ENCODE peak calls at places on chromosomes 3 and 15, in ten cellular contexts. Y, F, H, I, S, J, L, Q, M and D are unnamed samples.
A peak's percentile ranks its signal among the peaks of the same experiment; 100 is the strongest.

GRCh38 chr15:92808611-92809063 is 91.5 kb upstream of the CHD2 start:
- DNase-seq in I (no peak), F (no peak), Q (no peak), Y (no peak), J (no peak), M (no peak), L (peak; percentile 68), H (peak; percentile 76), S (peak; percentile 62), D (no peak)

GRCh38 chr15:57160823-57161560 is 215.3 kb upstream of the CGNL1 start:
- DNase-seq in M (no peak), I (no peak), H (no peak), F (no peak), S (no peak), Y (no peak), L (no peak), J (no peak), Q (no peak), D (no peak)

GRCh38 chr15:57747206-57747605 is 40.7 kb downstream of the POLR2M start:
- DNase-seq in M (no peak), F (no peak), J (no peak), H (no peak), L (no peak), I (no peak), Y (no peak), S (peak; percentile 34), Q (no peak), D (no peak)

GRCh38 chr15:43118276-43118675 is 12.4 kb upstream of the UBR1 start:
- DNase-seq in M (no peak), H (no peak), F (no peak), Q (no peak), Y (no peak), L (no peak), J (no peak), S (no peak), I (no peak), D (no peak)

GRCh38 chr3:102083971-102084370 is 234.7 kb downstream of the NFKBIZ start:
- DNase-seq in S (no peak), J (no peak), L (no peak), I (no peak), Q (no peak), M (no peak), Y (no peak), F (no peak), H (no peak), D (no peak)

GRCh38 chr3:170180107-170180951 is 1.2 kb downstream of the PHC3 start:
- DNase-seq in M (peak; percentile 28), L (no peak), F (no peak), S (no peak), Q (peak; percentile 19), Y (no peak), J (no peak), I (no peak), H (peak; percentile 45), D (no peak)

GRCh38 chr3:184126006-184126405 is 9.2 kb upstream of the EIF2B5 start:
- DNase-seq in F (no peak), Y (no peak), Q (no peak), H (no peak), M (no peak), J (no peak), L (no peak), I (no peak), S (no peak), D (no peak)

GRCh38 chr3:46370784-46371183 is at the start of gene CCR5:
- DNase-seq in M (peak; percentile 60), J (no peak), F (no peak), I (no peak), L (no peak), Q (no peak), Y (no peak), H (no peak), S (no peak), D (no peak)

GRCh38 chr15:37679627-37680026 is 254.8 kb upstream of the TMCO5A start:
- DNase-seq in L (no peak), F (no peak), M (peak; percentile 57), S (no peak), Y (no peak), H (no peak), Q (no peak), I (no peak), J (no peak), D (no peak)
- H3K27me3 ChIP-seq in L (no peaks in the 10 kb centered on the region), F (no peaks in the 10 kb centered on the region), M (no peaks in the 10 kb centered on the region), S (no peaks in the 10 kb centered on the region), Y (no peaks in the 10 kb centered on the region), H (no peaks in the 10 kb centered on the region), Q (no peaks in the 10 kb centered on the region), I (no peaks in the 10 kb centered on the region), J (no peaks in the 10 kb centered on the region), D (no peaks in the 10 kb centered on the region)

GRCh38 chr15:98581715-98582114 is 66.6 kb upstream of the IGF1R start:
- DNase-seq in L (no peak), H (no peak), M (no peak), Y (no peak), S (no peak), F (no peak), Q (no peak), I (no peak), J (no peak), D (no peak)

GRCh38 chr15:98582900-98583554 is 65.3 kb upstream of the IGF1R start:
- DNase-seq in F (no peak), S (no peak), L (no peak), Q (no peak), I (no peak), M (no peak), H (no peak), J (no peak), Y (no peak), D (no peak)

GRCh38 chr15:98580577-98580976 is 67.8 kb upstream of the IGF1R start:
- DNase-seq in L (no peak), Q (no peak), M (no peak), F (no peak), J (no peak), I (peak; percentile 22), Y (no peak), H (no peak), S (no peak), D (no peak)

GRCh38 chr15:98583758-98584157 is 64.6 kb upstream of the IGF1R start:
- DNase-seq in Y (no peak), S (no peak), J (no peak), Q (no peak), I (no peak), L (no peak), H (no peak), F (no peak), M (no peak), D (no peak)

DNA sequence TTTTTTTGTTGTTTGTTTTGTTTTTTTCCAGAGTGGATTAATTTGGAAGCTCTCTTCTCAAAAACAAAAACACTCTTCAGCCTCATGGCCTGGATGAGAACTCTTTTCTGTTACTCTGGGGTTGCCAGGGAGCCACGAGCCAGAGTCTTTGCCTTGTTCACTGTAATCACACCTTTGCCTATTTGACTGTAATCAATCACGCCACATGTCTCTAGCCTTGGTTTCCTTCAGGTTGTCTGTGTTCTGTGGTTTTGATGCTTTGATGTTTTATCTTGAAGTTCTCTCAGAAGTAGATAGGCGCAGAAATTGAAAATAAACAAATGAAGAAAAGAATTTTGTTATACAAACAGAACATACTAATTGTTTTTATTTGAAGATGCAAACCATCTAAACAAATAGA is 62.3 kb upstream of the IGF1R start:
- DNase-seq in Q (no peak), H (no peak), Y (no peak), S (no peak), M (no peak), I (no peak), J (no peak), F (no peak), L (no peak), D (no peak)
- H3K27me3 ChIP-seq in Q (peaks cover 62% of the 10 kb centered on the region), H (peaks cover 64% of the 10 kb centered on the region), Y (no peaks in the 10 kb centered on the region), S (peaks cover 93% of the 10 kb centered on the region), M (no peaks in the 10 kb centered on the region), I (no peaks in the 10 kb centered on the region), J (no peaks in the 10 kb centered on the region), F (peaks cover 36% of the 10 kb centered on the region), L (peaks cover 22% of the 10 kb centered on the region), D (no peaks in the 10 kb centered on the region)

GRCh38 chr3:196115678-196116083 is 33.8 kb upstream of the TFRC start:
- DNase-seq in J (no peak), L (no peak), M (no peak), I (no peak), Q (no peak), Y (peak; percentile 58), F (no peak), S (no peak), H (no peak), D (peak; percentile 80)

GRCh38 chr3:196120291-196120951 is 38.5 kb upstream of the TFRC start:
- DNase-seq in F (no peak), I (no peak), L (peak; percentile 27), S (peak; percentile 18), Y (peak; percentile 47), J (peak; percentile 71), H (peak; percentile 56), Q (no peak), M (no peak), D (no peak)

GRCh38 chr3:196122021-196122687 is 40.3 kb upstream of the TFRC start:
- DNase-seq in J (no peak), S (no peak), Y (no peak), M (no peak), L (no peak), I (no peak), F (peak; percentile 29), Q (no peak), H (no peak), D (no peak)

GRCh38 chr3:196122688-196123046 is 40.8 kb upstream of the TFRC start:
- DNase-seq in M (no peak), Y (no peak), S (no peak), L (no peak), H (no peak), J (no peak), I (no peak), Q (no peak), F (no peak), D (no peak)

DNA sequence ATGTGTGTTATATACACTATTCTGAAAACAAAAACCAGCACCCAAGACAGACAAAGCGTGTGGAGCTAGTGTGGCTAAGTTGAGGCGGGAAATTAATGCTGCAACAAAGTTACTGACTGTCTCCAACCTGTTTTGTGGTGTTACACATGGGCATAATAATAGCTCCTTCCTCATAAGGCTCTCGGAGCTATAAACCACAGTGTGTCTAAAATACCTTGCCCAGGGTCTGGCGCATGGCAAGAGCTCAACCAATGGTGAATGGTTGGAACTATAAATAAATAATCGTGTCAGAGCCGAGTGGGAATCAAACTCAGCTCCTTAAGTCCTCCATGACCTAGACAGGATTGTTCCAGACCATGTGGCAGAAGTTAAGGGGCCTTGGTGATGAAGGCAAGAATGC is 35.9 kb upstream of the TFRC start:
- DNase-seq in M (no peak), J (no peak), F (no peak), S (no peak), I (no peak), Y (peak; percentile 32), H (no peak), Q (no peak), L (peak; percentile 30), D (no peak)
- H3K27me3 ChIP-seq in M (no peaks in the 10 kb centered on the region), J (no peaks in the 10 kb centered on the region), F (peaks cover 5% of the 10 kb centered on the region), S (no peaks in the 10 kb centered on the region), I (no peaks in the 10 kb centered on the region), Y (no peaks in the 10 kb centered on the region), H (no peaks in the 10 kb centered on the region), Q (no peaks in the 10 kb centered on the region), L (no peaks in the 10 kb centered on the region), D (no peaks in the 10 kb centered on the region)

DNA sequence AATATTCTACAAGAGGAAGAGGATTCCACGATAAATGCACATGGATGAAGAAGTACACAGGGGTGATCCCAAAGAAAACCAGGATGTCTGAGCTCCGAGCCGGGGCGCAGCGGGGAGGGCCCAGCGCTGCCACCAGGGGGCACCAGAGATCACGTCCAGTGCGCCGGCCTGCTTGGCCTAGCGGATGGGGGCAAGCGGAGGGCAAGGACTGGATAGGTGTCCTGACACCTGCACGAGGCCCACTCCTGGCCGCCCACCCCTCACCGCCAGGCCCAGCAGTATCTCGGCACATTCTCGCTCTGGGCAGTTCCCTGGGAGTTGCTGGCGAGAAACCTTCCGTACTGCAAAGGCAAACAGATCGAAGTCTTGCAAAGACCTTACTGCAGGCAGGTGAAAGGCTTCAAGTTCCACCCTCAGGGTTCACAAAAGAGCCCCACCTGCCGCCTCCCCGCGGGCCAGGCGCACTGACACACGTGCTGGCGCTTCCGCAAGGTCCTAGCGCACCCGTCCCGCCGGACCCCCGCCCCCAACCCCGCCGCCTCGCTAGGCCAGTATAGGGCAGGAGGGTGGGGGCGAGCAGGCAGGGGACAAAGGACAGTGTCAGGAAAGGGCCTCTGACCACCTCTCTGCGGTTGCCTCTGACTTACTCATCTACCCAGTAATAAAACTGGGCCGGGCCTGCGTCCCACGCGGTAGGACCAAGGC is 3.3 kb downstream of the ANKRD63 start:
- DNase-seq in L (peak; percentile 55), F (peak; percentile 29), H (peak; percentile 42), M (peak; percentile 35), S (peak; percentile 82), Y (peak; percentile 62), J (peak; percentile 79), I (peak; percentile 84), Q (peak; percentile 70), D (no peak)
- H3K27me3 ChIP-seq in L (peaks cover 50% of the 10 kb centered on the region), F (peaks cover 56% of the 10 kb centered on the region), H (no peaks in the 10 kb centered on the region), M (peaks cover 49% of the 10 kb centered on the region), S (peaks cover 66% of the 10 kb centered on the region), Y (no peaks in the 10 kb centered on the region), J (peaks cover 6% of the 10 kb centered on the region), I (peaks cover 79% of the 10 kb centered on the region), Q (no peaks in the 10 kb centered on the region), D (peaks cover 4% of the 10 kb centered on the region)